ENCODE peak calls at places on chromosome 1, in ten cellular contexts. F, H, Y, K, Q, V, W, R, D and J are unnamed samples.

GRCh38 chr1:157369808-157370521 is 182.3 kb downstream of the FCRL5 start:
- DNase-seq in F (no peak), H (peak; percentile 71), R (peak; percentile 16), V (no peak), K (peak; percentile 48), W (peak; percentile 38), Y (no peak), Q (peak; percentile 51), D (peak; percentile 87), J (no peak)

GRCh38 chr1:99737016-99737415 is 29.4 kb downstream of the FRRS1 start:
- DNase-seq in F (no peak), Y (no peak), H (peak; percentile 25), D (peak; percentile 87), Q (peak; percentile 18), K (no peak), R (no peak), W (peak; percentile 28), V (no peak), J (no peak)

GRCh38 chr1:170929412-170929834 is 5.9 kb upstream of the MROH9 start:
- DNase-seq in V (no peak), R (no peak), F (no peak), Q (no peak), H (no peak), K (no peak), W (no peak), D (no peak), Y (no peak), J (no peak)

GRCh38 chr1:923131-923990 is at the start of gene SAMD11:
- DNase-seq in D (peak; percentile 86), K (peak; percentile 82), H (peak; percentile 83), Y (peak; percentile 90), Q (peak; percentile 75), V (peak; percentile 88), W (peak; percentile 74), F (peak; percentile 68), R (peak; percentile 72), J (peak; percentile 62)

GRCh38 chr1:223482766-223483165 is 89.6 kb downstream of the CCDC185 start:
- DNase-seq in H (no peak), R (no peak), K (no peak), V (no peak), W (no peak), D (no peak), F (no peak), Y (no peak), Q (no peak), J (no peak)

GRCh38 chr1:232149302-232150201 is 480.4 kb downstream of the SIPA1L2 start:
- DNase-seq in H (no peak), W (no peak), F (no peak), Q (no peak), D (no peak), V (no peak), Y (no peak), R (no peak), K (no peak), J (no peak)

GRCh38 chr1:66705100-66705499 is 47.2 kb upstream of the DYNLT5 start:
- DNase-seq in K (no peak), D (no peak), W (no peak), Y (no peak), H (no peak), F (no peak), V (no peak), R (no peak), Q (no peak), J (no peak)

GRCh38 chr1:110542730-110543129 is 23.8 kb upstream of the KCNA10 start:
- DNase-seq in Y (no peak), H (peak; percentile 18), F (no peak), V (no peak), R (no peak), Q (peak; percentile 14), W (no peak), K (no peak), D (peak; percentile 49), J (no peak)

GRCh38 chr1:113811353-113811887 is 856 bp downstream of the RSBN1 start:
- DNase-seq in W (no peak), D (peak; percentile 82), Y (peak; percentile 69), K (peak; percentile 28), Q (peak; percentile 37), H (peak; percentile 55), F (no peak), V (peak; percentile 77), R (peak; percentile 30), J (peak; percentile 10)

GRCh38 chr1:89552481-89553194 is 28.0 kb downstream of the LRRC8B start:
- DNase-seq in K (no peak), D (no peak), R (no peak), Y (no peak), F (no peak), H (peak; percentile 65), V (no peak), Q (peak; percentile 57), W (no peak), J (no peak)

GRCh38 chr1:151545542-151545941 is 5.4 kb downstream of the TUFT1 start:
- DNase-seq in V (no peak), H (no peak), R (no peak), Q (no peak), Y (no peak), K (no peak), F (no peak), D (peak; percentile 75), W (no peak), J (no peak)

GRCh38 chr1:34162852-34163766 is 1.9 kb downstream of the CSMD2 start:
- DNase-seq in D (peak; percentile 97), Q (peak; percentile 8), W (no peak), K (peak; percentile 79), Y (peak; percentile 66), R (no peak), V (peak; percentile 85), H (peak; percentile 4), F (peak; percentile 30), J (no peak)

GRCh38 chr1:39189592-39190041 is 14.9 kb upstream of the MACF1 start:
- DNase-seq in K (no peak), R (no peak), F (no peak), V (no peak), D (no peak), H (no peak), Q (no peak), Y (no peak), W (no peak), J (no peak)

GRCh38 chr1:78237364-78237916 is 191.7 kb downstream of the GIPC2 start:
- DNase-seq in F (no peak), R (no peak), V (no peak), K (peak; percentile 83), Q (no peak), H (no peak), W (no peak), D (peak; percentile 89), Y (no peak), J (no peak)

DNA sequence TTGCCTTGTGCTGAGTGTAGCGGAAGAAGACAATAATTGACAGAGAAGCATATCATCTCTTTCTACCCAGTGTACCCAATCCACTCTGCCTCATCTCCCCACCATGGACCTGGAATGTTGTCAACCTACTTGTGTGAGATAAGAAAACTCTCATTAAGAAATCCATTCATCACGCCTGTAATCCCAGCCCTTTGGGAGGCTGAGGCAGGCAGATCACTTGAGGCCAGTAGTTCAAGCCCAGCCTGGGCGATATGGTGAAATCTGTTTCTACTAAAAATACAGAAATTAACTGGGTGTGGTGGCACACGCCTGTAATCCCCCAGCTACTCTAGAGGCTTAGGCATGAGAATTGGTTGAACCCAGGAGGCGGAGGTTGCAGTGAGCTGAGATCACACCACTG is 209.6 kb downstream of the PBX1 start:
- DNase-seq in V (no peak), H (no peak), F (no peak), K (no peak), Q (no peak), W (peak; percentile 12), R (no peak), Y (no peak), D (peak; percentile 38), J (no peak)
- H3K27ac ChIP-seq in V (no peak overlapping the region), H (no peak overlapping the region), F (no peak overlapping the region), K (peak overlapping the region; percentile 91), Q (no peak overlapping the region), W (peak overlapping the region; percentile 92), R (no peak overlapping the region), Y (peak overlapping the region; percentile 35), D (no peak overlapping the region), J (no peak overlapping the region)

GRCh38 chr1:209158851-209159250 is 424.7 kb upstream of the CAMK1G start:
- DNase-seq in D (peak; percentile 49), Q (no peak), R (no peak), Y (no peak), K (no peak), W (no peak), V (no peak), H (no peak), F (no peak), J (no peak)
- H3K27ac ChIP-seq in D (peak overlapping the region; percentile 73), Q (no peak overlapping the region), R (no peak overlapping the region), Y (no peak overlapping the region), K (no peak overlapping the region), W (no peak overlapping the region), V (no peak overlapping the region), H (no peak overlapping the region), F (no peak overlapping the region), J (no peak overlapping the region)

GRCh38 chr1:228358764-228359612 is 47.6 kb downstream of the TRIM11 start:
- DNase-seq in D (peak; percentile 34), F (no peak), W (no peak), R (no peak), K (no peak), Y (peak; percentile 70), Q (no peak), V (no peak), H (no peak), J (no peak)
- H3K27ac ChIP-seq in D (no peak overlapping the region), F (no peak overlapping the region), W (no peak overlapping the region), R (no peak overlapping the region), K (no peak overlapping the region), Y (peak overlapping the region; percentile 82), Q (no peak overlapping the region), V (peak overlapping the region; percentile 86), H (no peak overlapping the region), J (no peak overlapping the region)

GRCh38 chr1:26410706-26411623 is at the start of gene LIN28A:
- DNase-seq in F (no peak), Q (no peak), W (no peak), K (no peak), R (no peak), H (no peak), D (peak; percentile 48), Y (no peak), V (no peak), J (no peak)

GRCh38 chr1:26409191-26409751 is 1.3 kb upstream of the LIN28A start:
- DNase-seq in Q (peak; percentile 25), K (no peak), W (no peak), R (no peak), F (no peak), Y (no peak), V (no peak), H (peak; percentile 29), D (peak; percentile 78), J (no peak)

GRCh38 chr1:26411624-26412074 is 1.0 kb downstream of the LIN28A start:
- DNase-seq in F (no peak), D (peak; percentile 85), H (no peak), K (no peak), Y (no peak), Q (no peak), R (no peak), V (no peak), W (no peak), J (no peak)

GRCh38 chr1:26412180-26412840 is 1.7 kb downstream of the LIN28A start:
- DNase-seq in H (no peak), V (no peak), D (peak; percentile 99), W (no peak), Y (no peak), R (no peak), Q (no peak), K (no peak), F (no peak), J (no peak)

DNA sequence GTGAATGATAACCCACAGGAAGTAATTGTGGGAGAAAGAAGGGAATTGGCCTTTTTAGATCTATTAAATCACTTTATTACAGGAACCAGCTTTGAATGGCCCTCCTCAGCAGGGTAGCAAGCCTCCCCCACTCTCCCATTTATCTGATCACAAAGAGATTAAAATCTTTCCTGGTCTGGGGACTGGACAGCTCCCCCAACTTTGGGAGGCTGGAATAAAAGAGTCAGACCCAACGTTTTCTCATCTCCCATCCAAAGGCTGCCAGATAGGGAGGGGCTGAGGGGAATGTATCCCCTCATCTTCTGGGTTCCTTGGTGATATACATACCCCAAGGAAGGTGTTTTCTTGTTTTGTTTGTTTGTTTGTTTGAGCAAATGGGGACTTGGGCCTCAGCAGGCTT is 2.4 kb downstream of the LIN28A start:
- DNase-seq in Y (no peak), R (no peak), V (no peak), K (no peak), F (no peak), W (no peak), Q (no peak), H (no peak), D (peak; percentile 25), J (no peak)
- H3K27ac ChIP-seq in Y (no peak overlapping the region), R (no peak overlapping the region), V (no peak overlapping the region), K (no peak overlapping the region), F (no peak overlapping the region), W (no peak overlapping the region), Q (no peak overlapping the region), H (no peak overlapping the region), D (peak overlapping the region; percentile 98), J (no peak overlapping the region)